ENCODE peak calls at places on chromosomes 4 and X, in six cellular contexts. S is activated naive CD4-positive, alpha-beta T cell treated with anti-CD3 and anti-CD28 coated beads for 36 hours; N is pancreas; M is colonic mucosa; Q is stimulated activated CD4-positive, alpha-beta T cell treated with anti-CD3 and anti-CD28 coated beads, TNF-alpha, amount 100 ng/mL, for 4 hours; R is foreskin keratinocyte. D is an unnamed sample.

GRCh38 chrX:21255207-21255606 is 119.0 kb upstream of the CNKSR2 start:
- DNase-seq in S (no peak), N (no peak), M (no peak), Q (no peak), R (no peak), D (no peak)

GRCh38 chr4:150302553-150302952 is 224.3 kb downstream of the DCLK2 start:
- DNase-seq in S (peak), N (no peak), M (no peak), Q (peak), R (peak), D (no peak)

GRCh38 chr4:146273204-146273901 is 59.0 kb downstream of the REELD1 start:
- DNase-seq in S (no peak), N (no peak), M (no peak), Q (no peak), R (no peak), D (no peak)

GRCh38 chr4:183240581-183241321 is 79.3 kb downstream of the CLDN22 start:
- DNase-seq in S (no peak), N (peak), M (no peak), Q (no peak), R (no peak), D (no peak)

GRCh38 chr4:37767546-37767945 is 58.9 kb upstream of the PGM2 start:
- DNase-seq in S (no peak), N (peak), M (peak), Q (no peak), R (peak), D (no peak)

GRCh38 chrX:149830192-149830873 is 48.6 kb downstream of the MAGEA9 start:
- DNase-seq in S (peak), N (no peak), M (no peak), Q (no peak), R (no peak), D (no peak)

GRCh38 chr4:57490520-57490919 is 380.3 kb upstream of the IGFBP7 start:
- DNase-seq in S (no peak), N (no peak), M (no peak), Q (no peak), R (peak), D (no peak)

GRCh38 chr4:65202473-65203264 is 467.6 kb downstream of the EPHA5 start:
- DNase-seq in S (no peak), N (no peak), M (no peak), Q (no peak), R (no peak), D (no peak)

GRCh38 chr4:24970635-24971034 is 57.8 kb upstream of the CCDC149 start:
- DNase-seq in S (no peak), N (no peak), M (no peak), Q (no peak), R (no peak), D (no peak)

GRCh38 chr4:37661643-37662221 is 24.4 kb downstream of the RELL1 start:
- DNase-seq in S (no peak), N (no peak), M (no peak), Q (no peak), R (no peak), D (no peak)